ENCODE peak calls at places on chromosomes 13 and 19, in six cellular contexts. One of them, this sample, is unnamed.

GRCh38 chr19:13804830-13805683 is 9.8 kb downstream of the ZSWIM4 start:
- DNase-seq in WTC11: peak; percentile 79
- DNase-seq in GM23338: peak; percentile 89
- DNase-seq in H1: peak; percentile 82
- DNase-seq in K562: no peak
- DNase-seq in GM12878: no peak
- DNase-seq in this sample: peak; percentile 32

GRCh38 chr19:55702131-55702627 is 27.2 kb downstream of the EPN1 start:
- DNase-seq in WTC11: no peak
- DNase-seq in GM23338: peak; percentile 22
- DNase-seq in H1: no peak
- DNase-seq in K562: peak; percentile 85
- DNase-seq in GM12878: no peak
- DNase-seq in this sample: no peak

GRCh38 chr13:43874512-43875092 is 4.9 kb downstream of the CCDC122 start:
- DNase-seq in WTC11: no peak
- DNase-seq in GM23338: peak; percentile 31
- DNase-seq in H1: no peak
- DNase-seq in K562: peak; percentile 4
- DNase-seq in GM12878: no peak
- DNase-seq in this sample: no peak

GRCh38 chr19:1446713-1447564 is 3.0 kb upstream of the APC2 start:
- DNase-seq in WTC11: peak; percentile 58
- DNase-seq in GM23338: peak; percentile 68
- DNase-seq in H1: peak; percentile 88
- DNase-seq in K562: peak; percentile 48
- DNase-seq in GM12878: no peak
- DNase-seq in this sample: no peak

GRCh38 chr19:58227964-58228583 is 640 bp upstream of the ZNF544 start:
- DNase-seq in WTC11: no peak
- DNase-seq in GM23338: peak; percentile 28
- DNase-seq in H1: no peak
- DNase-seq in K562: peak; percentile 34
- DNase-seq in GM12878: no peak
- DNase-seq in this sample: no peak

GRCh38 chr13:26047040-26047439 is 4.8 kb downstream of the SHISA2 start:
- DNase-seq in WTC11: no peak
- DNase-seq in GM23338: no peak
- DNase-seq in H1: no peak
- DNase-seq in K562: no peak
- DNase-seq in GM12878: no peak
- DNase-seq in this sample: no peak

GRCh38 chr13:91078093-91078679 is 269.3 kb upstream of the MIR17HG start:
- DNase-seq in WTC11: no peak
- DNase-seq in GM23338: peak; percentile 45
- DNase-seq in H1: no peak
- DNase-seq in K562: no peak
- DNase-seq in GM12878: no peak
- DNase-seq in this sample: no peak

GRCh38 chr13:45200701-45201230 is at the start of gene KCTD4:
- DNase-seq in WTC11: no peak
- DNase-seq in GM23338: no peak
- DNase-seq in H1: no peak
- DNase-seq in K562: no peak
- DNase-seq in GM12878: no peak
- DNase-seq in this sample: no peak

GRCh38 chr13:91228940-91229339 is 118.5 kb upstream of the MIR17HG start:
- DNase-seq in WTC11: no peak
- DNase-seq in GM23338: no peak
- DNase-seq in H1: no peak
- DNase-seq in K562: no peak
- DNase-seq in GM12878: no peak
- DNase-seq in this sample: no peak

GRCh38 chr13:105611424-105611823 is 924.0 kb downstream of the EFNB2 start:
- DNase-seq in WTC11: no peak
- DNase-seq in GM23338: peak; percentile 62
- DNase-seq in H1: no peak
- DNase-seq in K562: no peak
- DNase-seq in GM12878: no peak
- DNase-seq in this sample: no peak

GRCh38 chr13:77529501-77529840 is 6.0 kb upstream of the SCEL start:
- DNase-seq in WTC11: no peak
- DNase-seq in GM23338: no peak
- DNase-seq in H1: no peak
- DNase-seq in K562: no peak
- DNase-seq in GM12878: no peak
- DNase-seq in this sample: no peak

GRCh38 chr19:3712663-3713531 is 4.7 kb downstream of the TJP3 start:
- DNase-seq in WTC11: no peak
- DNase-seq in GM23338: no peak
- DNase-seq in H1: no peak
- DNase-seq in K562: no peak
- DNase-seq in GM12878: no peak
- DNase-seq in this sample: no peak

GRCh38 chr19:45653634-45654033 is 14.4 kb upstream of the GIPR start:
- DNase-seq in WTC11: no peak
- DNase-seq in GM23338: no peak
- DNase-seq in H1: no peak
- DNase-seq in K562: no peak
- DNase-seq in GM12878: no peak
- DNase-seq in this sample: no peak

GRCh38 chr19:15529774-15530372 is 21.5 kb downstream of the CYP4F22 start:
- DNase-seq in WTC11: no peak
- DNase-seq in GM23338: no peak
- DNase-seq in H1: no peak
- DNase-seq in K562: no peak
- DNase-seq in GM12878: no peak
- DNase-seq in this sample: no peak

GRCh38 chr13:41696163-41697003 is 239.0 kb downstream of the RGCC start:
- DNase-seq in WTC11: no peak
- DNase-seq in GM23338: peak; percentile 63
- DNase-seq in H1: no peak
- DNase-seq in K562: no peak
- DNase-seq in GM12878: no peak
- DNase-seq in this sample: peak; percentile 2

DNA sequence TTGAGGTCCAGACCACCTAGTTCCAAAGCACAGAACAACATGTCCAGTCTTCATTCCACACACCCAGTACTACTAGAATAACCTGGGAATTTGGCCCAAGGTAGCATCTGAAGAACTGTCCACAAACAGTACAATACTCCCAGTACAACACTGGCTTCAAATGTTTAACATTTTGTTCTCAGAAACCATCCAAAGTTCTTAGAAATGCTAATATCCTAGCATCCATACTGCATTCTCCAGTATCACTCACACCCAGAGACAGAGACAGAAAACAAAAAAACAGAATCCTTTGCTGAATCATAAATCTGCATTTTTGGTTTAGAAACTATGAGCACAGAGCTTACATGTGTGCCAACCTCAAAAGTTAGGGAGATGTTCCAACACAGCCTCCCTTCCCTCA is 490.8 kb downstream of the FOXO1 start:
- DNase-seq in WTC11: no peak
- DNase-seq in GM23338: no peak
- DNase-seq in H1: no peak
- DNase-seq in K562: no peak
- DNase-seq in GM12878: no peak
- DNase-seq in this sample: no peak
- TF ChIP-seq CREB1 in WTC11: no peak
- TF ChIP-seq CREB1 in GM23338: no peak
- TF ChIP-seq CREB1 in H1: no peak
- TF ChIP-seq CREB1 in K562: no peak
- TF ChIP-seq CREB1 in GM12878: no peak
- TF ChIP-seq CREB1 in this sample: no peak

GRCh38 chr19:38869836-38870607 is 8.1 kb downstream of the RINL start:
- DNase-seq in WTC11: peak; percentile 89
- DNase-seq in GM23338: peak; percentile 81
- DNase-seq in H1: peak; percentile 91
- DNase-seq in K562: no peak
- DNase-seq in GM12878: no peak
- DNase-seq in this sample: no peak
- TF ChIP-seq CREB1 in WTC11: no peak
- TF ChIP-seq CREB1 in GM23338: peak; percentile 35
- TF ChIP-seq CREB1 in H1: peak; percentile 56
- TF ChIP-seq CREB1 in K562: no peak
- TF ChIP-seq CREB1 in GM12878: peak; percentile 42
- TF ChIP-seq CREB1 in this sample: no peak

GRCh38 chr13:30382836-30383525 is 39.3 kb upstream of the UBE2L5 start:
- DNase-seq in WTC11: no peak
- DNase-seq in GM23338: no peak
- DNase-seq in H1: no peak
- DNase-seq in K562: no peak
- DNase-seq in GM12878: no peak
- DNase-seq in this sample: no peak
- TF ChIP-seq CREB1 in WTC11: no peak
- TF ChIP-seq CREB1 in GM23338: no peak
- TF ChIP-seq CREB1 in H1: no peak
- TF ChIP-seq CREB1 in K562: no peak
- TF ChIP-seq CREB1 in GM12878: no peak
- TF ChIP-seq CREB1 in this sample: no peak

GRCh38 chr13:21427741-21428140 is 31.4 kb downstream of the ZDHHC20 start:
- DNase-seq in WTC11: no peak
- DNase-seq in GM23338: no peak
- DNase-seq in H1: no peak
- DNase-seq in K562: no peak
- DNase-seq in GM12878: peak; percentile 20
- DNase-seq in this sample: no peak
- TF ChIP-seq CREB1 in WTC11: no peak
- TF ChIP-seq CREB1 in GM23338: no peak
- TF ChIP-seq CREB1 in H1: no peak
- TF ChIP-seq CREB1 in K562: no peak
- TF ChIP-seq CREB1 in GM12878: no peak
- TF ChIP-seq CREB1 in this sample: no peak

GRCh38 chr13:30877335-30877734 is 28.7 kb upstream of the MEDAG start:
- DNase-seq in WTC11: no peak
- DNase-seq in GM23338: no peak
- DNase-seq in H1: no peak
- DNase-seq in K562: no peak
- DNase-seq in GM12878: no peak
- DNase-seq in this sample: no peak
- TF ChIP-seq CREB1 in WTC11: no peak
- TF ChIP-seq CREB1 in GM23338: no peak
- TF ChIP-seq CREB1 in H1: no peak
- TF ChIP-seq CREB1 in K562: no peak
- TF ChIP-seq CREB1 in GM12878: no peak
- TF ChIP-seq CREB1 in this sample: no peak

GRCh38 chr13:33323766-33324525 is 38.4 kb upstream of the STARD13 start:
- DNase-seq in WTC11: no peak
- DNase-seq in GM23338: peak; percentile 9
- DNase-seq in H1: no peak
- DNase-seq in K562: no peak
- DNase-seq in GM12878: no peak
- DNase-seq in this sample: no peak
- TF ChIP-seq CREB1 in WTC11: no peak
- TF ChIP-seq CREB1 in GM23338: no peak
- TF ChIP-seq CREB1 in H1: no peak
- TF ChIP-seq CREB1 in K562: no peak
- TF ChIP-seq CREB1 in GM12878: no peak
- TF ChIP-seq CREB1 in this sample: no peak

GRCh38 chr19:35755550-35756371 is 1.1 kb downstream of the HSPB6 start:
- DNase-seq in WTC11: peak; percentile 15
- DNase-seq in GM23338: peak; percentile 23
- DNase-seq in H1: no peak
- DNase-seq in K562: no peak
- DNase-seq in GM12878: no peak
- DNase-seq in this sample: no peak
- TF ChIP-seq CREB1 in WTC11: no peak
- TF ChIP-seq CREB1 in GM23338: no peak
- TF ChIP-seq CREB1 in H1: no peak
- TF ChIP-seq CREB1 in K562: no peak
- TF ChIP-seq CREB1 in GM12878: no peak
- TF ChIP-seq CREB1 in this sample: no peak

DNA sequence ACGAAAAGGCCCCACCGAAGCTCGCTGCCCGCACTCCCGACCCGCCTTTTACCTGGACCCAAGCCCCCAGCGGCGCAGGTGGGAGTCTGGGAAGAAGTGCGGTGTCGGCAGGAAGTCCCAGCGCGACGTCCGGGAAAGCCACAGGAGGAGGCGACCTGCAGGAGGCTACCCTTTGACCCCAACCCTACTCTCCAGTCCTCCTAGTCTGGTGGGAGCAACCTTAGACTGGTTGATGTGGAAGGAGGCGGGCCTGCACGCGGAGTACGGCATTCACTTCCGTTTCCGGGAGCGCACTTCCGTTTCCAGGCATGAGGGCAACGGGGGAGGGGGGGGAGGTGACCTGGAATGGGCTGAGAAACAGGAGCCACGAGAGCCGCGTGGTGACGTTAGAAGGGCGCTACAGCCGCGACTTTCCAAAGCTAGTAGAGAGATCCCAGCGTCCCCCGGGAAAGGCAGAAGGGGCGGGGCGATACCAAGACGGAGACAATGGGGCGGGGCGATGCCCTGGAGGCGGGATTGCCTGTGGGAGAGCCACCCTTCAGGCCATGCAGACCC is 28.5 kb downstream of the ZNF266 start:
- DNase-seq in WTC11: peak; percentile 65
- DNase-seq in GM23338: peak; percentile 6
- DNase-seq in H1: no peak
- DNase-seq in K562: peak; percentile 78
- DNase-seq in GM12878: no peak
- DNase-seq in this sample: no peak
- TF ChIP-seq CREB1 in WTC11: no peak
- TF ChIP-seq CREB1 in GM23338: no peak
- TF ChIP-seq CREB1 in H1: no peak
- TF ChIP-seq CREB1 in K562: no peak
- TF ChIP-seq CREB1 in GM12878: no peak
- TF ChIP-seq CREB1 in this sample: no peak